ENCODE peak calls at places on chromosomes 13 and 19, in ten cellular contexts. Y is NCI-H1092; J is glutamatergic neuron; H is NCI-H345; N is stimulated activated CD8-positive, alpha-beta memory T cell treated with anti-CD3 and anti-CD28 coated beads, Interleukin-12 subunit alpha, Interleukin-12 subunit beta, amount 100 ng/mL, for 1 hour; Z is epithelial cell of proximal tubule; V is activated CD4-positive, alpha-beta T cell treated with anti-CD3 and anti-CD28 coated beads, Interleukin-2, amount 50 U/mL, for 48 hours; W is MCF 10A; T is activated CD8-positive, alpha-beta memory T cell treated with anti-CD3 and anti-CD28 coated beads for 4 hours; I is GM23248. O is an unnamed sample.

GRCh38 chr13:20998649-20999415 is 62.6 kb downstream of the LATS2 start:
- DNase-seq in I (no peak), Y (no peak), T (no peak), N (no peak), W (no peak), Z (no peak), J (no peak), H (no peak), V (no peak), O (no peak)

GRCh38 chr13:41700790-41701310 is 243.5 kb downstream of the RGCC start:
- DNase-seq in T (no peak), W (peak; percentile 85), V (no peak), H (peak; percentile 82), N (no peak), I (peak; percentile 82), Z (no peak), Y (peak; percentile 85), J (no peak), O (no peak)

GRCh38 chr19:8321760-8322637 is 703 bp downstream of the RPS28 start:
- DNase-seq in J (no peak), T (no peak), Y (no peak), W (no peak), Z (no peak), I (peak; percentile 51), V (no peak), H (no peak), N (no peak), O (no peak)

GRCh38 chr13:80214050-80214449 is 126.9 kb downstream of the SPRY2 start:
- DNase-seq in Y (no peak), T (no peak), H (no peak), J (no peak), W (no peak), I (no peak), V (no peak), Z (no peak), N (no peak), O (no peak)

GRCh38 chr13:96460571-96460970 is 370.7 kb downstream of the HS6ST3 start:
- DNase-seq in I (no peak), V (no peak), T (no peak), J (no peak), Y (peak; percentile 15), H (peak; percentile 79), W (peak; percentile 58), N (no peak), Z (no peak), O (peak; percentile 52)

GRCh38 chr19:13077233-13077632 is 25.4 kb downstream of the LYL1 start:
- DNase-seq in N (no peak), W (no peak), Z (no peak), V (no peak), Y (no peak), I (no peak), J (peak; percentile 46), T (no peak), H (no peak), O (no peak)

GRCh38 chr19:39247701-39248664 is 673 bp downstream of the IFNL4 start:
- DNase-seq in N (no peak), Y (no peak), T (no peak), Z (no peak), J (peak; percentile 51), V (no peak), I (peak; percentile 53), H (peak; percentile 25), W (no peak), O (no peak)

GRCh38 chr13:30443957-30444404 is 21.7 kb downstream of the UBE2L5 start:
- DNase-seq in N (no peak), I (no peak), H (no peak), W (no peak), Z (no peak), T (no peak), V (no peak), Y (no peak), J (peak; percentile 27), O (no peak)

GRCh38 chr13:113360446-113360845 is 3.5 kb downstream of the GRTP1 start:
- DNase-seq in Y (no peak), T (no peak), J (no peak), H (no peak), I (no peak), V (no peak), Z (no peak), W (no peak), N (no peak), O (no peak)

GRCh38 chr13:113390874-113391497 is 27.1 kb upstream of the GRTP1 start:
- DNase-seq in N (no peak), Z (no peak), V (no peak), I (no peak), T (no peak), W (no peak), Y (no peak), H (no peak), J (no peak), O (no peak)

GRCh38 chr13:73250061-73250460 is 191.3 kb downstream of the KLF5 start:
- DNase-seq in Y (no peak), T (no peak), H (no peak), V (no peak), I (no peak), J (no peak), Z (no peak), W (no peak), N (no peak), O (no peak)

GRCh38 chr13:55516610-55517009 is 1624.1 kb upstream of the PRR20A start:
- DNase-seq in T (no peak), H (peak; percentile 5), W (no peak), I (no peak), J (no peak), Z (no peak), Y (no peak), N (no peak), V (no peak), O (no peak)

GRCh38 chr19:40472516-40472915 is 5.7 kb downstream of the SPTBN4 start:
- DNase-seq in Z (no peak), J (no peak), W (no peak), H (no peak), V (no peak), N (no peak), I (no peak), T (no peak), Y (no peak), O (no peak)

GRCh38 chr13:30818323-30818960 is 83.1 kb downstream of the ALOX5AP start:
- DNase-seq in Y (no peak), V (no peak), I (peak; percentile 96), J (no peak), T (no peak), H (no peak), Z (no peak), N (no peak), W (peak; percentile 68), O (no peak)

GRCh38 chr13:95641961-95642621 is 2.4 kb downstream of the DZIP1 start:
- DNase-seq in J (peak; percentile 75), Y (peak; percentile 45), N (no peak), V (no peak), I (peak; percentile 77), H (no peak), T (no peak), Z (no peak), W (no peak), O (no peak)

GRCh38 chr19:29211562-29212416 is 1.2 kb downstream of the UQCRFS1 start:
- DNase-seq in V (peak; percentile 7), W (peak; percentile 14), N (no peak), Y (no peak), H (no peak), T (no peak), J (no peak), I (peak; percentile 54), Z (no peak), O (no peak)

O was measured in NCI-H1436.